ENCODE peak calls at places on chromosomes 13 and 19, in four cellular contexts. L is fibroblast of pulmonary artery, B is IMR-90, I is neural crest cell. E is an unnamed sample.

GRCh38 chr19:33677745-33678426 is 56.1 kb downstream of the CHST8 start:
- DNase-seq in I (no peak), L (no peak), B (no peak), E (no peak)

GRCh38 chr19:32397736-32398135 is 7.8 kb upstream of the DPY19L3 start:
- DNase-seq in I (no peak), L (peak; percentile 81), B (peak; percentile 88), E (no peak)

GRCh38 chr13:113351514-113352026 is 12.4 kb downstream of the GRTP1 start:
- DNase-seq in B (no peak), I (no peak), L (no peak), E (no peak)

GRCh38 chr19:18450021-18450933 is 12.3 kb upstream of the ISYNA1 start:
- DNase-seq in B (no peak), L (no peak), I (no peak), E (no peak)

GRCh38 chr13:73914119-73914518 is 220.1 kb downstream of the KLF12 start:
- DNase-seq in B (no peak), I (no peak), L (peak; percentile 16), E (peak; percentile 23)

GRCh38 chr19:4577020-4577782 is 17.7 kb upstream of the SEMA6B start:
- DNase-seq in I (no peak), B (no peak), L (peak; percentile 48), E (no peak)

GRCh38 chr13:44685641-44686040 is 109.5 kb upstream of the TSC22D1 start:
- DNase-seq in L (peak; percentile 36), B (no peak), I (no peak), E (no peak)

GRCh38 chr19:368624-369020 is 24.0 kb upstream of the MIER2 start:
- DNase-seq in I (no peak), L (no peak), B (no peak), E (no peak)

GRCh38 chr13:99281811-99282263 is 23.7 kb upstream of the GPR18 start:
- DNase-seq in L (no peak), I (no peak), B (no peak), E (peak; percentile 46)

GRCh38 chr19:8654591-8655339 is 24.3 kb downstream of the NFILZ start:
- DNase-seq in B (peak; percentile 27), L (peak; percentile 49), I (peak; percentile 68), E (peak; percentile 57)

GRCh38 chr19:2050349-2050990 is 574 bp downstream of the MKNK2 start:
- DNase-seq in L (no peak), I (no peak), B (no peak), E (no peak)

GRCh38 chr19:54653181-54653809 is 9.5 kb upstream of the LILRB4 start:
- DNase-seq in B (peak; percentile 7), I (no peak), L (peak; percentile 31), E (no peak)

GRCh38 chr19:55013596-55013995 is 24.5 kb downstream of the GP6 start:
- DNase-seq in B (no peak), L (no peak), I (no peak), E (no peak)

GRCh38 chr13:72523049-72523448 is 204.4 kb downstream of the MZT1 start:
- DNase-seq in L (no peak), B (no peak), I (no peak), E (no peak)

GRCh38 chr13:112986946-112987345 is 17.9 kb downstream of the MCF2L start:
- DNase-seq in L (no peak), B (no peak), I (no peak), E (no peak)

GRCh38 chr13:100392709-100393630 is 195.6 kb downstream of the GGACT start:
- DNase-seq in I (no peak), L (peak; percentile 100), B (peak; percentile 100), E (no peak)

GRCh38 chr13:20573636-20574035 is 6.7 kb downstream of the IFT88 start:
- DNase-seq in L (no peak), I (no peak), B (no peak), E (no peak)

GRCh38 chr13:20181180-20181579 is 11.6 kb downstream of the GJB2 start:
- DNase-seq in B (no peak), I (no peak), L (no peak), E (no peak)

GRCh38 chr13:110946171-110946570 is 31.3 kb upstream of the ANKRD10 start:
- DNase-seq in B (no peak), L (no peak), I (no peak), E (no peak)

GRCh38 chr13:46896346-46897138 is at the start of gene HTR2A:
- DNase-seq in I (no peak), B (peak; percentile 17), L (peak; percentile 40), E (no peak)

GRCh38 chr19:49125025-49125731 is 5.8 kb downstream of the PPFIA3 start:
- DNase-seq in I (no peak), L (no peak), B (no peak), E (no peak)

GRCh38 chr13:27599845-27600553 is 20.3 kb downstream of the LNX2 start:
- DNase-seq in I (no peak), L (peak; percentile 80), B (peak; percentile 67), E (no peak)

GRCh38 chr13:113121928-113122420 is 625 bp upstream of the F10 start:
- DNase-seq in I (no peak), L (no peak), B (no peak), E (no peak)

GRCh38 chr13:38514575-38514974 is 164.9 kb downstream of the UFM1 start:
- DNase-seq in I (no peak), L (no peak), B (no peak), E (no peak)

GRCh38 chr19:49890349-49891311 is 6.1 kb downstream of the IL4I1 start:
- DNase-seq in L (no peak), B (no peak), I (peak; percentile 46), E (peak; percentile 68)

GRCh38 chr13:43132228-43132627 is 108.8 kb downstream of the DNAJC15 start:
- DNase-seq in L (peak; percentile 50), I (no peak), B (peak; percentile 36), E (no peak)

GRCh38 chr19:35223084-35223790 is 5.3 kb downstream of the FAM187B start:
- DNase-seq in B (no peak), I (no peak), L (no peak), E (no peak)

GRCh38 chr19:35783469-35784400 is 8.4 kb downstream of the ARHGAP33 start:
- DNase-seq in L (no peak), I (no peak), B (no peak), E (no peak)

GRCh38 chr13:79481685-79482052 is 714 bp downstream of the NDFIP2 start:
- DNase-seq in L (no peak), I (no peak), B (no peak), E (peak; percentile 15)

GRCh38 chr13:20503088-20504083 is 22.3 kb downstream of the CRYL1 start:
- DNase-seq in I (no peak), B (no peak), L (no peak), E (no peak)

GRCh38 chr19:3046621-3047306 is 15.5 kb downstream of the TLE5 start:
- DNase-seq in L (peak; percentile 32), I (no peak), B (no peak), E (no peak)

GRCh38 chr13:44321961-44322360 is 51.7 kb upstream of the SERP2 start:
- DNase-seq in L (no peak), B (no peak), I (no peak), E (no peak)

GRCh38 chr13:70087247-70087646 is 20.4 kb upstream of the ATXN8OS start:
- DNase-seq in B (no peak), L (no peak), I (no peak), E (no peak)

GRCh38 chr19:10074153-10074552 is 12.0 kb upstream of the SHFL start:
- DNase-seq in I (no peak), B (peak; percentile 36), L (peak; percentile 46), E (no peak)

GRCh38 chr13:48653074-48654054 is at the start of gene CYSLTR2:
- DNase-seq in L (peak; percentile 61), I (no peak), B (peak; percentile 13), E (no peak)

GRCh38 chr13:31540316-31540715 is 199.0 kb upstream of the RXFP2 start:
- DNase-seq in I (no peak), L (no peak), B (no peak), E (no peak)

GRCh38 chr13:31543190-31543589 is 196.1 kb upstream of the RXFP2 start:
- DNase-seq in L (no peak), I (no peak), B (no peak), E (no peak)

GRCh38 chr13:31538067-31539042 is 201.0 kb upstream of the RXFP2 start:
- DNase-seq in B (peak; percentile 45), L (peak; percentile 69), I (no peak), E (no peak)
- TF ChIP-seq CTCF in B (peak; percentile 58), L (peak; percentile 81), I (peak; percentile 65), E (no peak)

DNA sequence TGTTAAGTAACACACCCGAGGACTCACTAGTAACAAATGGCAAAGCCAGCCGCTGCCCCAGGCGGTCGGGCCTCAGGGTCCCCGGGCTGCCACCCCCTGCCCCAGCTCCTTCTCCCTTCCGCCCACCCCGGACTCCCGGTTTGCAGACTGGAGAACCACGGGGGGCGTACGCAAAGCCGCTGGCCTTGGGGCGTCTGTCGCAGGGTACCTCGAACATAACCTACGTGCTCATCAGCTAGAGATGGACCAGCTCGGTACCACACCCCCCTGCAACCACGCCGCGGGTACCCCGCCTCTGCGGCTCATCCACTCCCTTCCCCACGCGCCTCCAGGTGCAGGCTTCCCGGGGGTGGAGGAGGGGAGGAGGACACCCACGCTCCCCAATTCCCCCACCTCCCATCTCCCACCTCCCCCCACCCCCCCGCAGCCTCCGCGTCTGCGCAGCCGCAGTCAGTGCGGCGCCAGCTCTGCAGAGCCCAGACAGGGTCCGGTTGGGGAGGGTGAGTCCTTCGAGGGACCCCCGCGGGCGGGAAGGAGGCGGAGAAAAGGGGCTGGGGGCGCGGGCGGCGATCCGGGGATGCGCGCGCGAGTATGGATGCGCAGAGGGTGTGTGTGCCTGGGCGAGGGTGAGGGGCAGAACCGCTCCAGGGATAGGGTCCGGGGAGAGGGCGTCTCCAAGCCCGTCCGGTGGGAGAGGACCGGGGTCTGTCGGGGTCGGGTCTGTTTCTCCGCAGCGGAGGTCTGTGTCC is at the start of gene SMIM17:
- DNase-seq in I (no peak), L (no peak), B (no peak), E (no peak)
- TF ChIP-seq CTCF in I (no peak), L (no peak), B (no peak), E (no peak)

DNA sequence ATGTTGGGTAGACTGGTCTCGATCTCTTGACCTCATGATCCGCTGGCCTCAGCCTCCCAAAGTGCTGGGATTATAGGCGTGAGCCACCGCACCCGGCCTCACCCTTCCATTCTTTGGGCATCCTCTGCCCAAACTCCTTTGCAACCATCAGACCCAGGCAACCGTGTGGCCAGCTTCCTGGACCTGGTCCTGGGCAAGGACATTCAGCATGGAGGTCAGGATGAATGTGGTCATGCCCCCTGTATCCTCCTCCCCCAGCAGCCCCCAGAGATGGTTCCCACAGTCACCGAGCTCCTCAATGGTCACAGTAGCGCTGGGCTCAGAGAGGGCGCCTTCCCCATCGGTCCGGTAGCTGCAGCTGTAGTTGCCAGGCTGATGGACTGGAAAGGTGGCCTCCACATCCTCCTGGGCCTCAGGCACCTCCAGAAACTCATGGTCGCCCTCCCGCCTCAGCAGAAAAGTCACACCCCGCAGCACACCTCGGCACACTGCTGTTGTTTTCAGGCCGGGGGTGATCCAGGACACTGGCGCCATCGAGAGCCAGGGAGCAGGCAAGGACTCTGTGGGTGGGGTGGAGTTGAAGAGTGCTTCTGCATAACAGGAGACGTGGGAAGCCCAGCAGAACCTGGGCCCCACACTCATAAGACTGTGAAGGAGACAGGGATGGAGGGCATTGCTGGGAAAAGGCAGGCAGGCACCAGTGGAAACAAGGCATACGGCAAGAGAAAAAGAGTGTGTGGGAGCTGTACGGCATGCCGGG is 1.1 kb downstream of the A1BG start:
- DNase-seq in I (no peak), L (no peak), B (no peak), E (no peak)
- TF ChIP-seq CTCF in I (no peak), L (no peak), B (no peak), E (no peak)

DNA sequence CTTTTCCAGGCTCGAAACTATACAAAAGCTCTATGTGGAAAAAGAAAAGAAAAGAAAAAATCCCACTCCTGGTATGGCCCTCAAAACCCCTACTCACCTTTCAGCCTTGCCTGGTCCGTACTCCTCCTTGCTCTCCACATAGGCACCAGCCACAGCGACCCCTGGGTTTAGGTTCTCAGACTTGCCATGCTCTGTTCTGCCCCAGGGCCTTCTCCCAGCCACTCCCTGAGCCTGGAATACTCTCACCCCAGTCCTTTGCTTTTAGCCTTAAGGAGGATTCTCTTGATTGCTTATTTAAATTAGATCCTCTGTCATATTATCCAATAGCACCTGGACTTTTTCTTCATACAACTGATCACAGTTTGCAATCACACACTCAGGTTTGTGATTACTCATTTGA is 522.5 kb downstream of the DIAPH3 start:
- DNase-seq in B (no peak), I (no peak), L (no peak), E (no peak)
- TF ChIP-seq CTCF in B (no peak), I (no peak), L (no peak), E (no peak)

E was measured in activated B cell treated with CpG ODN at 0.5 μM for 24 hours.